ENCODE peak calls at places on chromosomes 11 and 22, in ten cellular contexts. One of them, this sample, is unnamed.

GRCh38 chr11:59178401-59178800 is 6.5 kb downstream of the DTX4 start:
- DNase-seq in EL: no peak
- DNase-seq in K562: no peak
- DNase-seq in prostate gland: no peak
- DNase-seq in SK-MEL-5: no peak
- DNase-seq in hippocampal formation: no peak
- DNase-seq in neural crest cell: no peak
- DNase-seq in thyroid gland: no peak
- DNase-seq in activated CD4-positive, alpha-beta T cell treated with anti-CD3 and anti-CD28 coated beads, Interleukin-2, amount 50 U/mL, for 24 hours: no peak
- DNase-seq in right cardiac atrium: no peak
- DNase-seq in this sample: no peak

GRCh38 chr11:7353100-7353499 is 101.4 kb downstream of the SYT9 start:
- DNase-seq in neural crest cell: peak
- DNase-seq in EL: peak
- DNase-seq in prostate gland: no peak
- DNase-seq in K562: peak
- DNase-seq in SK-MEL-5: peak
- DNase-seq in right cardiac atrium: no peak
- DNase-seq in hippocampal formation: no peak
- DNase-seq in activated CD4-positive, alpha-beta T cell treated with anti-CD3 and anti-CD28 coated beads, Interleukin-2, amount 50 U/mL, for 24 hours: no peak
- DNase-seq in thyroid gland: no peak
- DNase-seq in this sample: peak

GRCh38 chr22:50305658-50306566 is 1.5 kb downstream of the PLXNB2 start:
- DNase-seq in thyroid gland: peak
- DNase-seq in hippocampal formation: peak
- DNase-seq in prostate gland: peak
- DNase-seq in EL: peak
- DNase-seq in SK-MEL-5: peak
- DNase-seq in activated CD4-positive, alpha-beta T cell treated with anti-CD3 and anti-CD28 coated beads, Interleukin-2, amount 50 U/mL, for 24 hours: no peak
- DNase-seq in neural crest cell: no peak
- DNase-seq in K562: peak
- DNase-seq in right cardiac atrium: peak
- DNase-seq in this sample: peak

GRCh38 chr11:129694966-129695365 is 120.7 kb upstream of the TMEM45B start:
- DNase-seq in neural crest cell: no peak
- DNase-seq in right cardiac atrium: no peak
- DNase-seq in thyroid gland: no peak
- DNase-seq in EL: no peak
- DNase-seq in K562: no peak
- DNase-seq in prostate gland: no peak
- DNase-seq in SK-MEL-5: no peak
- DNase-seq in hippocampal formation: no peak
- DNase-seq in activated CD4-positive, alpha-beta T cell treated with anti-CD3 and anti-CD28 coated beads, Interleukin-2, amount 50 U/mL, for 24 hours: no peak
- DNase-seq in this sample: peak

GRCh38 chr11:114296190-114296978 is at the start of gene NNMT:
- DNase-seq in activated CD4-positive, alpha-beta T cell treated with anti-CD3 and anti-CD28 coated beads, Interleukin-2, amount 50 U/mL, for 24 hours: no peak
- DNase-seq in EL: peak
- DNase-seq in neural crest cell: no peak
- DNase-seq in thyroid gland: peak
- DNase-seq in SK-MEL-5: peak
- DNase-seq in K562: peak
- DNase-seq in right cardiac atrium: peak
- DNase-seq in prostate gland: no peak
- DNase-seq in hippocampal formation: peak
- DNase-seq in this sample: no peak

GRCh38 chr22:49199224-49199623 is 628.4 kb downstream of the BRD1 start:
- DNase-seq in right cardiac atrium: no peak
- DNase-seq in neural crest cell: no peak
- DNase-seq in SK-MEL-5: no peak
- DNase-seq in K562: no peak
- DNase-seq in thyroid gland: no peak
- DNase-seq in EL: no peak
- DNase-seq in hippocampal formation: no peak
- DNase-seq in prostate gland: no peak
- DNase-seq in activated CD4-positive, alpha-beta T cell treated with anti-CD3 and anti-CD28 coated beads, Interleukin-2, amount 50 U/mL, for 24 hours: no peak
- DNase-seq in this sample: no peak

GRCh38 chr11:71207996-71208774 is 44.2 kb downstream of the SHANK2 start:
- DNase-seq in K562: no peak
- DNase-seq in right cardiac atrium: no peak
- DNase-seq in thyroid gland: no peak
- DNase-seq in hippocampal formation: no peak
- DNase-seq in activated CD4-positive, alpha-beta T cell treated with anti-CD3 and anti-CD28 coated beads, Interleukin-2, amount 50 U/mL, for 24 hours: no peak
- DNase-seq in prostate gland: no peak
- DNase-seq in neural crest cell: no peak
- DNase-seq in SK-MEL-5: no peak
- DNase-seq in EL: no peak
- DNase-seq in this sample: no peak

GRCh38 chr22:45671783-45672563 is at the start of gene ATXN10:
- DNase-seq in prostate gland: peak
- DNase-seq in thyroid gland: peak
- DNase-seq in SK-MEL-5: peak
- DNase-seq in right cardiac atrium: peak
- DNase-seq in activated CD4-positive, alpha-beta T cell treated with anti-CD3 and anti-CD28 coated beads, Interleukin-2, amount 50 U/mL, for 24 hours: peak
- DNase-seq in K562: peak
- DNase-seq in neural crest cell: peak
- DNase-seq in hippocampal formation: peak
- DNase-seq in EL: peak
- DNase-seq in this sample: peak

GRCh38 chr11:77589521-77590193 is at the start of gene AQP11:
- DNase-seq in K562: peak
- DNase-seq in right cardiac atrium: peak
- DNase-seq in thyroid gland: peak
- DNase-seq in prostate gland: peak
- DNase-seq in SK-MEL-5: peak
- DNase-seq in neural crest cell: peak
- DNase-seq in activated CD4-positive, alpha-beta T cell treated with anti-CD3 and anti-CD28 coated beads, Interleukin-2, amount 50 U/mL, for 24 hours: peak
- DNase-seq in EL: peak
- DNase-seq in hippocampal formation: peak
- DNase-seq in this sample: peak

GRCh38 chr22:19519041-19519926 is 4.9 kb downstream of the CLDN5 start:
- DNase-seq in right cardiac atrium: no peak
- DNase-seq in K562: no peak
- DNase-seq in activated CD4-positive, alpha-beta T cell treated with anti-CD3 and anti-CD28 coated beads, Interleukin-2, amount 50 U/mL, for 24 hours: no peak
- DNase-seq in EL: no peak
- DNase-seq in SK-MEL-5: no peak
- DNase-seq in neural crest cell: no peak
- DNase-seq in hippocampal formation: no peak
- DNase-seq in thyroid gland: no peak
- DNase-seq in prostate gland: no peak
- DNase-seq in this sample: no peak

GRCh38 chr11:76048763-76049162 is 157.5 kb downstream of the WNT11 start:
- DNase-seq in hippocampal formation: no peak
- DNase-seq in thyroid gland: no peak
- DNase-seq in right cardiac atrium: no peak
- DNase-seq in activated CD4-positive, alpha-beta T cell treated with anti-CD3 and anti-CD28 coated beads, Interleukin-2, amount 50 U/mL, for 24 hours: no peak
- DNase-seq in K562: no peak
- DNase-seq in neural crest cell: no peak
- DNase-seq in SK-MEL-5: no peak
- DNase-seq in prostate gland: no peak
- DNase-seq in EL: no peak
- DNase-seq in this sample: peak

GRCh38 chr11:46348566-46348981 is 1.3 kb downstream of the DGKZ start:
- DNase-seq in neural crest cell: no peak
- DNase-seq in right cardiac atrium: no peak
- DNase-seq in K562: no peak
- DNase-seq in prostate gland: no peak
- DNase-seq in SK-MEL-5: no peak
- DNase-seq in EL: no peak
- DNase-seq in activated CD4-positive, alpha-beta T cell treated with anti-CD3 and anti-CD28 coated beads, Interleukin-2, amount 50 U/mL, for 24 hours: no peak
- DNase-seq in hippocampal formation: no peak
- DNase-seq in thyroid gland: no peak
- DNase-seq in this sample: no peak

GRCh38 chr11:77019976-77020591 is 14.1 kb upstream of the B3GNT6 start:
- DNase-seq in hippocampal formation: no peak
- DNase-seq in EL: peak
- DNase-seq in right cardiac atrium: no peak
- DNase-seq in activated CD4-positive, alpha-beta T cell treated with anti-CD3 and anti-CD28 coated beads, Interleukin-2, amount 50 U/mL, for 24 hours: no peak
- DNase-seq in neural crest cell: no peak
- DNase-seq in K562: no peak
- DNase-seq in thyroid gland: no peak
- DNase-seq in SK-MEL-5: no peak
- DNase-seq in prostate gland: no peak
- DNase-seq in this sample: no peak

GRCh38 chr22:29144786-29145160 is 60.9 kb upstream of the EMID1 start:
- DNase-seq in neural crest cell: no peak
- DNase-seq in thyroid gland: no peak
- DNase-seq in EL: no peak
- DNase-seq in K562: no peak
- DNase-seq in right cardiac atrium: no peak
- DNase-seq in activated CD4-positive, alpha-beta T cell treated with anti-CD3 and anti-CD28 coated beads, Interleukin-2, amount 50 U/mL, for 24 hours: no peak
- DNase-seq in SK-MEL-5: no peak
- DNase-seq in hippocampal formation: no peak
- DNase-seq in prostate gland: peak
- DNase-seq in this sample: no peak

GRCh38 chr11:72740060-72740424 is 12.2 kb downstream of the ARAP1 start:
- DNase-seq in thyroid gland: no peak
- DNase-seq in right cardiac atrium: no peak
- DNase-seq in K562: no peak
- DNase-seq in hippocampal formation: no peak
- DNase-seq in EL: no peak
- DNase-seq in neural crest cell: no peak
- DNase-seq in activated CD4-positive, alpha-beta T cell treated with anti-CD3 and anti-CD28 coated beads, Interleukin-2, amount 50 U/mL, for 24 hours: no peak
- DNase-seq in prostate gland: no peak
- DNase-seq in SK-MEL-5: no peak
- DNase-seq in this sample: no peak

GRCh38 chr11:69943066-69943465 is 123.8 kb upstream of the FGF3 start:
- DNase-seq in hippocampal formation: no peak
- DNase-seq in right cardiac atrium: no peak
- DNase-seq in neural crest cell: no peak
- DNase-seq in EL: no peak
- DNase-seq in prostate gland: no peak
- DNase-seq in activated CD4-positive, alpha-beta T cell treated with anti-CD3 and anti-CD28 coated beads, Interleukin-2, amount 50 U/mL, for 24 hours: no peak
- DNase-seq in SK-MEL-5: peak
- DNase-seq in thyroid gland: peak
- DNase-seq in K562: no peak
- DNase-seq in this sample: no peak

GRCh38 chr11:119592642-119593041 is 136.4 kb downstream of the NECTIN1 start:
- DNase-seq in hippocampal formation: no peak
- DNase-seq in neural crest cell: no peak
- DNase-seq in K562: no peak
- DNase-seq in SK-MEL-5: no peak
- DNase-seq in prostate gland: peak
- DNase-seq in right cardiac atrium: peak
- DNase-seq in activated CD4-positive, alpha-beta T cell treated with anti-CD3 and anti-CD28 coated beads, Interleukin-2, amount 50 U/mL, for 24 hours: no peak
- DNase-seq in EL: no peak
- DNase-seq in thyroid gland: no peak
- DNase-seq in this sample: no peak

GRCh38 chr22:30610299-30610698 is 3.3 kb downstream of the TCN2 start:
- DNase-seq in K562: no peak
- DNase-seq in hippocampal formation: no peak
- DNase-seq in EL: no peak
- DNase-seq in thyroid gland: no peak
- DNase-seq in right cardiac atrium: peak
- DNase-seq in activated CD4-positive, alpha-beta T cell treated with anti-CD3 and anti-CD28 coated beads, Interleukin-2, amount 50 U/mL, for 24 hours: no peak
- DNase-seq in SK-MEL-5: no peak
- DNase-seq in prostate gland: no peak
- DNase-seq in neural crest cell: no peak
- DNase-seq in this sample: no peak

GRCh38 chr11:110196884-110197420 is 99.5 kb downstream of the RDX start:
- DNase-seq in prostate gland: no peak
- DNase-seq in SK-MEL-5: no peak
- DNase-seq in neural crest cell: no peak
- DNase-seq in right cardiac atrium: no peak
- DNase-seq in K562: no peak
- DNase-seq in thyroid gland: no peak
- DNase-seq in EL: no peak
- DNase-seq in activated CD4-positive, alpha-beta T cell treated with anti-CD3 and anti-CD28 coated beads, Interleukin-2, amount 50 U/mL, for 24 hours: no peak
- DNase-seq in hippocampal formation: no peak
- DNase-seq in this sample: no peak

GRCh38 chr22:22820076-22820475 is 67.5 kb upstream of the IGLL5 start:
- DNase-seq in neural crest cell: no peak
- DNase-seq in activated CD4-positive, alpha-beta T cell treated with anti-CD3 and anti-CD28 coated beads, Interleukin-2, amount 50 U/mL, for 24 hours: no peak
- DNase-seq in prostate gland: no peak
- DNase-seq in hippocampal formation: no peak
- DNase-seq in thyroid gland: no peak
- DNase-seq in SK-MEL-5: no peak
- DNase-seq in EL: no peak
- DNase-seq in K562: peak
- DNase-seq in right cardiac atrium: no peak
- DNase-seq in this sample: no peak

GRCh38 chr22:36329217-36330078 is 58.3 kb downstream of the MYH9 start:
- DNase-seq in EL: peak
- DNase-seq in SK-MEL-5: no peak
- DNase-seq in hippocampal formation: peak
- DNase-seq in thyroid gland: peak
- DNase-seq in prostate gland: peak
- DNase-seq in K562: peak
- DNase-seq in neural crest cell: no peak
- DNase-seq in right cardiac atrium: peak
- DNase-seq in activated CD4-positive, alpha-beta T cell treated with anti-CD3 and anti-CD28 coated beads, Interleukin-2, amount 50 U/mL, for 24 hours: peak
- DNase-seq in this sample: peak

GRCh38 chr11:28636033-28636432 is 527.8 kb downstream of the METTL15 start:
- DNase-seq in activated CD4-positive, alpha-beta T cell treated with anti-CD3 and anti-CD28 coated beads, Interleukin-2, amount 50 U/mL, for 24 hours: no peak
- DNase-seq in thyroid gland: no peak
- DNase-seq in neural crest cell: no peak
- DNase-seq in EL: no peak
- DNase-seq in right cardiac atrium: no peak
- DNase-seq in SK-MEL-5: no peak
- DNase-seq in prostate gland: no peak
- DNase-seq in K562: no peak
- DNase-seq in hippocampal formation: no peak
- DNase-seq in this sample: no peak

GRCh38 chr11:87265132-87265531 is 227.4 kb downstream of the TMEM135 start:
- DNase-seq in prostate gland: no peak
- DNase-seq in activated CD4-positive, alpha-beta T cell treated with anti-CD3 and anti-CD28 coated beads, Interleukin-2, amount 50 U/mL, for 24 hours: no peak
- DNase-seq in EL: peak
- DNase-seq in K562: no peak
- DNase-seq in right cardiac atrium: no peak
- DNase-seq in neural crest cell: no peak
- DNase-seq in SK-MEL-5: peak
- DNase-seq in thyroid gland: no peak
- DNase-seq in hippocampal formation: peak
- DNase-seq in this sample: no peak

GRCh38 chr11:122976734-122977454 is 4.7 kb downstream of the BSX start:
- DNase-seq in prostate gland: no peak
- DNase-seq in neural crest cell: no peak
- DNase-seq in activated CD4-positive, alpha-beta T cell treated with anti-CD3 and anti-CD28 coated beads, Interleukin-2, amount 50 U/mL, for 24 hours: no peak
- DNase-seq in K562: no peak
- DNase-seq in hippocampal formation: no peak
- DNase-seq in thyroid gland: no peak
- DNase-seq in right cardiac atrium: no peak
- DNase-seq in SK-MEL-5: no peak
- DNase-seq in EL: no peak
- DNase-seq in this sample: peak

GRCh38 chr22:35134637-35135036 is 68.7 kb downstream of the ISX start:
- DNase-seq in hippocampal formation: no peak
- DNase-seq in prostate gland: no peak
- DNase-seq in neural crest cell: no peak
- DNase-seq in EL: no peak
- DNase-seq in K562: peak
- DNase-seq in activated CD4-positive, alpha-beta T cell treated with anti-CD3 and anti-CD28 coated beads, Interleukin-2, amount 50 U/mL, for 24 hours: no peak
- DNase-seq in SK-MEL-5: no peak
- DNase-seq in right cardiac atrium: no peak
- DNase-seq in thyroid gland: no peak
- DNase-seq in this sample: no peak